ENCODE peak calls at places on chromosomes 1 and 21, in four cellular contexts. S is AG08395, Z is fibroblast of the conjunctiva, W is left cardiac atrium. N is an unnamed sample.

GRCh38 chr1:67052741-67053534 is 1.0 kb downstream of the SLC35D1 start:
- DNase-seq in S (peak; percentile 45), Z (no peak), W (peak; percentile 28), N (peak; percentile 67)

GRCh38 chr1:92968138-92969032 is 7.1 kb upstream of the DIPK1A start:
- DNase-seq in S (peak; percentile 28), Z (no peak), W (no peak), N (no peak)

GRCh38 chr1:177181280-177181630 is 10.5 kb downstream of the BRINP2 start:
- DNase-seq in S (no peak), Z (no peak), W (no peak), N (no peak)

GRCh38 chr1:41537788-41538351 is 53.4 kb upstream of the EDN2 start:
- DNase-seq in S (peak; percentile 13), Z (peak; percentile 56), W (peak; percentile 71), N (peak; percentile 83)

GRCh38 chr1:111283838-111284237 is 6.8 kb upstream of the CHIA start:
- DNase-seq in S (no peak), Z (no peak), W (no peak), N (no peak)

GRCh38 chr1:229848762-229849677 is 218.0 kb upstream of the GALNT2 start:
- DNase-seq in S (peak; percentile 21), Z (no peak), W (no peak), N (no peak)

GRCh38 chr1:198556969-198557368 is 16.5 kb upstream of the ATP6V1G3 start:
- DNase-seq in S (no peak), Z (no peak), W (peak; percentile 34), N (peak; percentile 77)

GRCh38 chr21:41648591-41649031 is 118.2 kb downstream of the RIPK4 start:
- DNase-seq in S (peak; percentile 77), Z (no peak), W (no peak), N (no peak)

GRCh38 chr1:162471290-162471853 is 26.2 kb upstream of the UHMK1 start:
- DNase-seq in S (no peak), Z (no peak), W (no peak), N (no peak)

GRCh38 chr21:44092201-44092600 is 15.0 kb upstream of the PWP2 start:
- DNase-seq in S (no peak), Z (no peak), W (no peak), N (peak; percentile 70)

GRCh38 chr1:157099633-157100009 is at the start of gene ETV3L:
- DNase-seq in S (no peak), Z (no peak), W (no peak), N (no peak)

N was measured in Right ventricle myocardium inferior.